ENCODE peak calls at places on chromosomes 3 and 15, in five cellular contexts. One of them, this sample, is unnamed. For H4K20me1, the result is how much of the 10 kb centered on the place peaks cover.

GRCh38 chr15:52078197-52078875 is 34.2 kb downstream of the BCL2L10 start:
- DNase-seq in mammary epithelial cell: no peak
- DNase-seq in Karpas-422: no peak
- DNase-seq in GM23248: no peak
- DNase-seq in IMR-90: no peak
- DNase-seq in this sample: peak

GRCh38 chr3:190941694-190942280 is 79.3 kb upstream of the GMNC start:
- DNase-seq in mammary epithelial cell: no peak
- DNase-seq in Karpas-422: no peak
- DNase-seq in GM23248: no peak
- DNase-seq in IMR-90: no peak
- DNase-seq in this sample: no peak

GRCh38 chr3:76044601-76045600 is 259.6 kb upstream of the ZNF717 start:
- DNase-seq in mammary epithelial cell: no peak
- DNase-seq in Karpas-422: peak
- DNase-seq in GM23248: peak
- DNase-seq in IMR-90: peak
- DNase-seq in this sample: peak

GRCh38 chr3:171661484-171661883 is 148.8 kb downstream of the PLD1 start:
- DNase-seq in mammary epithelial cell: no peak
- DNase-seq in Karpas-422: no peak
- DNase-seq in GM23248: no peak
- DNase-seq in IMR-90: no peak
- DNase-seq in this sample: no peak

GRCh38 chr3:98734311-98734710 is 28.8 kb upstream of the ST3GAL6 start:
- DNase-seq in mammary epithelial cell: no peak
- DNase-seq in Karpas-422: no peak
- DNase-seq in GM23248: no peak
- DNase-seq in IMR-90: no peak
- DNase-seq in this sample: no peak

GRCh38 chr3:188901126-188901525 is 270.6 kb upstream of the TPRG1 start:
- DNase-seq in mammary epithelial cell: peak
- DNase-seq in Karpas-422: no peak
- DNase-seq in GM23248: peak
- DNase-seq in IMR-90: peak
- DNase-seq in this sample: no peak

GRCh38 chr3:154132777-154133375 is 11.7 kb downstream of the ARHGEF26 start:
- DNase-seq in mammary epithelial cell: peak
- DNase-seq in Karpas-422: no peak
- DNase-seq in GM23248: no peak
- DNase-seq in IMR-90: peak
- DNase-seq in this sample: peak

GRCh38 chr3:126058666-126059065 is 25.3 kb downstream of the SLC41A3 start:
- DNase-seq in mammary epithelial cell: no peak
- DNase-seq in Karpas-422: no peak
- DNase-seq in GM23248: no peak
- DNase-seq in IMR-90: no peak
- DNase-seq in this sample: no peak

GRCh38 chr3:57864853-57865252 is 108.7 kb downstream of the SLMAP start:
- DNase-seq in mammary epithelial cell: no peak
- DNase-seq in Karpas-422: no peak
- DNase-seq in GM23248: peak
- DNase-seq in IMR-90: peak
- DNase-seq in this sample: peak

GRCh38 chr15:47872208-47872607 is 154.9 kb downstream of the SEMA6D start:
- DNase-seq in mammary epithelial cell: no peak
- DNase-seq in Karpas-422: no peak
- DNase-seq in GM23248: no peak
- DNase-seq in IMR-90: no peak
- DNase-seq in this sample: no peak

GRCh38 chr15:69666441-69666882 is 213.8 kb downstream of the RPLP1 start:
- DNase-seq in mammary epithelial cell: peak
- DNase-seq in Karpas-422: no peak
- DNase-seq in GM23248: peak
- DNase-seq in IMR-90: peak
- DNase-seq in this sample: no peak

GRCh38 chr3:43629741-43630140 is 7.9 kb upstream of the ANO10 start:
- DNase-seq in mammary epithelial cell: no peak
- DNase-seq in Karpas-422: no peak
- DNase-seq in GM23248: no peak
- DNase-seq in IMR-90: peak
- DNase-seq in this sample: no peak

GRCh38 chr15:26628879-26629529 is 143.9 kb downstream of the GABRB3 start:
- DNase-seq in mammary epithelial cell: no peak
- DNase-seq in Karpas-422: no peak
- DNase-seq in GM23248: no peak
- DNase-seq in IMR-90: peak
- DNase-seq in this sample: peak

GRCh38 chr3:3998140-3998977 is 199.1 kb downstream of the LRRN1 start:
- DNase-seq in mammary epithelial cell: peak
- DNase-seq in Karpas-422: peak
- DNase-seq in GM23248: peak
- DNase-seq in IMR-90: no peak
- DNase-seq in this sample: peak

GRCh38 chr3:39178553-39178952 is 13.8 kb downstream of the XIRP1 start:
- DNase-seq in mammary epithelial cell: no peak
- DNase-seq in Karpas-422: no peak
- DNase-seq in GM23248: peak
- DNase-seq in IMR-90: peak
- DNase-seq in this sample: no peak

GRCh38 chr3:5431811-5432378 is 244.4 kb downstream of the EDEM1 start:
- DNase-seq in mammary epithelial cell: no peak
- DNase-seq in Karpas-422: no peak
- DNase-seq in GM23248: no peak
- DNase-seq in IMR-90: no peak
- DNase-seq in this sample: peak

GRCh38 chr3:30122359-30122758 is 484.0 kb upstream of the TGFBR2 start:
- DNase-seq in mammary epithelial cell: no peak
- DNase-seq in Karpas-422: no peak
- DNase-seq in GM23248: no peak
- DNase-seq in IMR-90: no peak
- DNase-seq in this sample: no peak

GRCh38 chr15:69298697-69299441 is at the start of gene PAQR5:
- DNase-seq in mammary epithelial cell: no peak
- DNase-seq in Karpas-422: no peak
- DNase-seq in GM23248: peak
- DNase-seq in IMR-90: no peak
- DNase-seq in this sample: peak

GRCh38 chr3:132517311-132517710 is 79.8 kb upstream of the ACKR4 start:
- DNase-seq in mammary epithelial cell: peak
- DNase-seq in Karpas-422: no peak
- DNase-seq in GM23248: peak
- DNase-seq in IMR-90: no peak
- DNase-seq in this sample: no peak

GRCh38 chr3:32326791-32327190 is 64.9 kb upstream of the CMTM7 start:
- DNase-seq in mammary epithelial cell: no peak
- DNase-seq in Karpas-422: no peak
- DNase-seq in GM23248: no peak
- DNase-seq in IMR-90: no peak
- DNase-seq in this sample: no peak

GRCh38 chr3:46926039-46926438 is 48.5 kb downstream of the PTH1R start:
- DNase-seq in mammary epithelial cell: no peak
- DNase-seq in Karpas-422: no peak
- DNase-seq in GM23248: peak
- DNase-seq in IMR-90: peak
- DNase-seq in this sample: peak

GRCh38 chr3:49469037-49469875 is 811 bp upstream of the DAG1 start:
- DNase-seq in mammary epithelial cell: peak
- DNase-seq in Karpas-422: no peak
- DNase-seq in GM23248: peak
- DNase-seq in IMR-90: peak
- DNase-seq in this sample: peak

GRCh38 chr3:71498053-71498452 is 85.5 kb downstream of the FOXP1 start:
- DNase-seq in mammary epithelial cell: no peak
- DNase-seq in Karpas-422: no peak
- DNase-seq in GM23248: no peak
- DNase-seq in IMR-90: no peak
- DNase-seq in this sample: peak

GRCh38 chr3:179702271-179702947 is 49.6 kb downstream of the USP13 start:
- DNase-seq in mammary epithelial cell: no peak
- DNase-seq in Karpas-422: no peak
- DNase-seq in GM23248: no peak
- DNase-seq in IMR-90: no peak
- DNase-seq in this sample: no peak

GRCh38 chr15:52093539-52094502 is 18.8 kb downstream of the BCL2L10 start:
- DNase-seq in mammary epithelial cell: peak
- DNase-seq in Karpas-422: no peak
- DNase-seq in GM23248: peak
- DNase-seq in IMR-90: peak
- DNase-seq in this sample: no peak

GRCh38 chr3:197525706-197526105 is 30.1 kb downstream of the BDH1 start:
- DNase-seq in mammary epithelial cell: no peak
- DNase-seq in Karpas-422: peak
- DNase-seq in GM23248: peak
- DNase-seq in IMR-90: peak
- DNase-seq in this sample: no peak

GRCh38 chr3:42446111-42447050 is 36.0 kb upstream of the LYZL4 start:
- DNase-seq in mammary epithelial cell: no peak
- DNase-seq in Karpas-422: no peak
- DNase-seq in GM23248: no peak
- DNase-seq in IMR-90: no peak
- DNase-seq in this sample: no peak

GRCh38 chr3:89628856-89629255 is 521.4 kb downstream of the EPHA3 start:
- DNase-seq in mammary epithelial cell: no peak
- DNase-seq in Karpas-422: no peak
- DNase-seq in GM23248: no peak
- DNase-seq in IMR-90: no peak
- DNase-seq in this sample: no peak

GRCh38 chr15:55993804-55994539 is 560 bp upstream of the NEDD4 start:
- DNase-seq in mammary epithelial cell: peak
- DNase-seq in Karpas-422: no peak
- DNase-seq in GM23248: peak
- DNase-seq in IMR-90: peak
- DNase-seq in this sample: no peak

GRCh38 chr15:35549567-35549966 is 3.6 kb upstream of the DPH6 start:
- DNase-seq in mammary epithelial cell: no peak
- DNase-seq in Karpas-422: no peak
- DNase-seq in GM23248: no peak
- DNase-seq in IMR-90: no peak
- DNase-seq in this sample: no peak

GRCh38 chr3:69659180-69659915 is 79.9 kb upstream of the MITF start:
- DNase-seq in mammary epithelial cell: no peak
- DNase-seq in Karpas-422: no peak
- DNase-seq in GM23248: no peak
- DNase-seq in IMR-90: no peak
- DNase-seq in this sample: no peak

GRCh38 chr3:44942202-44942921 is 33.6 kb downstream of the ZDHHC3 start:
- DNase-seq in mammary epithelial cell: peak
- DNase-seq in Karpas-422: no peak
- DNase-seq in GM23248: peak
- DNase-seq in IMR-90: peak
- DNase-seq in this sample: no peak
- H4K20me1 ChIP-seq in mammary epithelial cell: under half
- H4K20me1 ChIP-seq in Karpas-422: under half
- H4K20me1 ChIP-seq in GM23248: under half
- H4K20me1 ChIP-seq in IMR-90: under half
- H4K20me1 ChIP-seq in this sample: under half

GRCh38 chr3:52682016-52682415 is 3.7 kb downstream of the PBRM1 start:
- DNase-seq in mammary epithelial cell: peak
- DNase-seq in Karpas-422: no peak
- DNase-seq in GM23248: peak
- DNase-seq in IMR-90: peak
- DNase-seq in this sample: peak
- H4K20me1 ChIP-seq in mammary epithelial cell: under half
- H4K20me1 ChIP-seq in Karpas-422: under half
- H4K20me1 ChIP-seq in GM23248: under half
- H4K20me1 ChIP-seq in IMR-90: under half
- H4K20me1 ChIP-seq in this sample: under half

GRCh38 chr3:23241256-23241655 is 38.1 kb downstream of the UBE2E2 start:
- DNase-seq in mammary epithelial cell: no peak
- DNase-seq in Karpas-422: no peak
- DNase-seq in GM23248: no peak
- DNase-seq in IMR-90: no peak
- DNase-seq in this sample: no peak
- H4K20me1 ChIP-seq in mammary epithelial cell: under half
- H4K20me1 ChIP-seq in Karpas-422: under half
- H4K20me1 ChIP-seq in GM23248: under half
- H4K20me1 ChIP-seq in IMR-90: under half
- H4K20me1 ChIP-seq in this sample: under half

DNA sequence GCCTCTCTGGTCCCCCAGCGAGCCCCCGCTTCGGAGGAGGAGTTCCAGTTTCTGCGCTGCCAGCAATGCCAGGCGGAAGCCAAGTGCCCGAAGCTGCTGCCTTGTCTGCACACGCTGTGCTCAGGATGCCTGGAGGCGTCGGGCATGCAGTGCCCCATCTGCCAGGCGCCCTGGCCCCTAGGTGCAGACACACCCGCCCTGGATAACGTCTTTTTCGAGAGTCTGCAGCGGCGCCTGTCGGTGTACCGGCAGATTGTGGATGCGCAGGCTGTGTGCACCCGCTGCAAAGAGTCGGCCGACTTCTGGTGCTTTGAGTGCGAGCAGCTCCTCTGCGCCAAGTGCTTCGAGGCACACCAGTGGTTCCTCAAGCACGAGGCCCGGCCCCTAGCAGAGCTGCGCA is 3.5 kb downstream of the PML start:
- DNase-seq in mammary epithelial cell: peak
- DNase-seq in Karpas-422: no peak
- DNase-seq in GM23248: no peak
- DNase-seq in IMR-90: no peak
- DNase-seq in this sample: no peak
- H4K20me1 ChIP-seq in mammary epithelial cell: under half
- H4K20me1 ChIP-seq in Karpas-422: under half
- H4K20me1 ChIP-seq in GM23248: under half
- H4K20me1 ChIP-seq in IMR-90: under half
- H4K20me1 ChIP-seq in this sample: under half

GRCh38 chr3:157155591-157155990 is 4.4 kb downstream of the CCNL1 start:
- DNase-seq in mammary epithelial cell: no peak
- DNase-seq in Karpas-422: no peak
- DNase-seq in GM23248: no peak
- DNase-seq in IMR-90: no peak
- DNase-seq in this sample: no peak

GRCh38 chr3:157159762-157160651 is at the start of gene CCNL1:
- DNase-seq in mammary epithelial cell: peak
- DNase-seq in Karpas-422: peak
- DNase-seq in GM23248: peak
- DNase-seq in IMR-90: peak
- DNase-seq in this sample: peak

GRCh38 chr3:157159037-157159761 is 748 bp downstream of the CCNL1 start:
- DNase-seq in mammary epithelial cell: peak
- DNase-seq in Karpas-422: peak
- DNase-seq in GM23248: peak
- DNase-seq in IMR-90: peak
- DNase-seq in this sample: peak

GRCh38 chr3:157156844-157157635 is 2.9 kb downstream of the CCNL1 start:
- DNase-seq in mammary epithelial cell: no peak
- DNase-seq in Karpas-422: no peak
- DNase-seq in GM23248: peak
- DNase-seq in IMR-90: peak
- DNase-seq in this sample: peak

DNA sequence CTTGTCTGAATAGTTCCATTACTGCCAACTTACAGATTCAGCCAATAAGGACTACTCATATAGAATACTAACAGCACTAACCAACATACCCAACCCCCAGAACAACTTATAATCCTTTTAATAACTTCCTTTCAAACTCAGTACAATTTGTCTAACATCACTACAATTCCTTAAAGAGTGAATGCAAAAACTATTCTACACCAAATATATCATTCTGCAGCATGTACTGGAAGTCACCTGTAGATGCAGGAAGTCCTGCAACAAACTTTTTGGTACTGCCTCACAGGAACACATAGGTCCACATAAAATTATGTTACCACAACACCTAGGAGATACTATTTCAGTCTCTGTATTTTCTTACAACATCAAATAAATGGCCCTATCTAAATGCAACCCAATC is 2.1 kb downstream of the CCNL1 start:
- DNase-seq in mammary epithelial cell: no peak
- DNase-seq in Karpas-422: no peak
- DNase-seq in GM23248: peak
- DNase-seq in IMR-90: no peak
- DNase-seq in this sample: no peak
- H4K20me1 ChIP-seq in mammary epithelial cell: under half
- H4K20me1 ChIP-seq in Karpas-422: half or more
- H4K20me1 ChIP-seq in GM23248: under half
- H4K20me1 ChIP-seq in IMR-90: half or more
- H4K20me1 ChIP-seq in this sample: half or more